ENCODE peak calls at places on chromosomes 13 and 19, in seven cellular contexts. P, C, X, Q, M, J and L are unnamed samples.

GRCh38 chr19:33740811-33741396 is 55.8 kb upstream of the KCTD15 start:
- DNase-seq in P (no peak), C (peak), X (no peak), Q (peak), M (no peak), J (no peak), L (peak)

GRCh38 chr19:44260343-44260681 is 626 bp downstream of the ZNF233 start:
- DNase-seq in P (no peak), C (peak), X (no peak), Q (no peak), M (no peak), J (no peak), L (no peak)

GRCh38 chr13:107075576-107075975 is 507.6 kb upstream of the ARGLU1 start:
- DNase-seq in P (no peak), C (no peak), X (no peak), Q (no peak), M (no peak), J (no peak), L (no peak)

GRCh38 chr13:71659427-71659826 is 207.6 kb downstream of the DACH1 start:
- DNase-seq in P (no peak), C (no peak), X (no peak), Q (no peak), M (no peak), J (no peak), L (no peak)

GRCh38 chr19:39546599-39546998 is 6.6 kb upstream of the EID2 start:
- DNase-seq in P (no peak), C (no peak), X (no peak), Q (peak), M (no peak), J (no peak), L (no peak)

GRCh38 chr13:44809152-44809551 is 180.1 kb downstream of the NUFIP1 start:
- DNase-seq in P (no peak), C (peak), X (no peak), Q (no peak), M (no peak), J (no peak), L (no peak)

GRCh38 chr19:32404939-32405430 is 585 bp upstream of the DPY19L3 start:
- DNase-seq in P (no peak), C (no peak), X (peak), Q (peak), M (no peak), J (no peak), L (peak)

GRCh38 chr19:8342684-8343482 is at the start of gene KANK3:
- DNase-seq in P (peak), C (peak), X (peak), Q (peak), M (peak), J (peak), L (peak)

GRCh38 chr19:47430041-47430802 is 10.9 kb upstream of the MEIS3 start:
- DNase-seq in P (no peak), C (peak), X (no peak), Q (peak), M (no peak), J (no peak), L (peak)

GRCh38 chr13:97976551-97977375 is 23.3 kb downstream of the IPO5 start:
- DNase-seq in P (no peak), C (peak), X (no peak), Q (peak), M (no peak), J (peak), L (no peak)

GRCh38 chr19:1774999-1775772 is 21.9 kb downstream of the ONECUT3 start:
- DNase-seq in P (no peak), C (peak), X (no peak), Q (no peak), M (no peak), J (peak), L (no peak)

GRCh38 chr13:21901772-21902708 is 231.2 kb downstream of the FGF9 start:
- DNase-seq in P (no peak), C (no peak), X (no peak), Q (no peak), M (no peak), J (no peak), L (no peak)

GRCh38 chr13:112715715-112716460 is 26.1 kb downstream of the ATP11A start:
- DNase-seq in P (no peak), C (peak), X (no peak), Q (no peak), M (no peak), J (no peak), L (no peak)

GRCh38 chr19:17105548-17105947 is 30.0 kb downstream of the MYO9B start:
- DNase-seq in P (no peak), C (no peak), X (no peak), Q (no peak), M (no peak), J (peak), L (no peak)

GRCh38 chr19:49290517-49290916 is 34.5 kb downstream of the SLC6A16 start:
- DNase-seq in P (no peak), C (no peak), X (no peak), Q (no peak), M (no peak), J (no peak), L (no peak)

GRCh38 chr19:39825093-39825463 is 8.9 kb downstream of the DYRK1B start:
- DNase-seq in P (no peak), C (no peak), X (no peak), Q (no peak), M (no peak), J (no peak), L (no peak)